ENCODE peak calls at places on chromosomes 16 and 17, in seven cellular contexts. M is mucosa of descending colon, K is ELR, J is T-helper 2 cell, V is right lobe of liver, X is LHCN-M2, Z is psoas muscle. L is an unnamed sample.

GRCh38 chr17:48814504-48814903 is 2.5 kb downstream of the TTLL6 start:
- DNase-seq in M (peak), K (peak), J (peak), X (peak), Z (no peak), V (peak), L (peak)

GRCh38 chr17:16417896-16418683 is 2.7 kb downstream of the TRPV2 start:
- DNase-seq in K (peak), V (no peak), X (peak), Z (peak), M (no peak), J (no peak), L (no peak)

GRCh38 chr17:79784353-79785016 is 6.5 kb downstream of the CBX2 start:
- DNase-seq in X (no peak), K (no peak), Z (no peak), V (no peak), J (no peak), M (no peak), L (no peak)

GRCh38 chr17:61217878-61218437 is 181.7 kb upstream of the TBX2 start:
- DNase-seq in J (no peak), Z (no peak), M (no peak), X (no peak), V (no peak), K (no peak), L (no peak)

GRCh38 chr17:73356561-73357170 is 44.9 kb upstream of the CDC42EP4 start:
- DNase-seq in Z (no peak), K (no peak), M (no peak), J (no peak), V (no peak), X (no peak), L (no peak)

GRCh38 chr16:67147437-67148140 is 3.2 kb downstream of the B3GNT9 start:
- DNase-seq in J (no peak), K (no peak), V (no peak), X (no peak), M (no peak), Z (no peak), L (no peak)

GRCh38 chr16:30005341-30006094 is 5.3 kb downstream of the DOC2A start:
- DNase-seq in M (peak), V (no peak), X (peak), Z (peak), K (peak), J (peak), L (peak)

GRCh38 chr16:10824111-10824893 is 5.7 kb upstream of the TVP23A start:
- DNase-seq in K (no peak), V (peak), J (no peak), Z (no peak), X (no peak), M (peak), L (no peak)

GRCh38 chr17:77527836-77528505 is 387.2 kb downstream of the SEC14L1 start:
- DNase-seq in V (no peak), K (no peak), M (no peak), J (no peak), X (no peak), Z (peak), L (no peak)

GRCh38 chr17:81036128-81036891 is 1.4 kb downstream of the BAIAP2 start:
- DNase-seq in J (no peak), X (no peak), K (no peak), V (peak), M (no peak), Z (peak), L (no peak)

GRCh38 chr16:14368399-14368798 is 261.7 kb downstream of the PARN start:
- DNase-seq in X (no peak), V (no peak), Z (no peak), K (no peak), J (no peak), M (no peak), L (no peak)

GRCh38 chr17:39062846-39063680 is 88.4 kb downstream of the PLXDC1 start:
- DNase-seq in X (no peak), V (no peak), Z (no peak), M (no peak), K (peak), J (no peak), L (no peak)

GRCh38 chr16:68644715-68645493 is at the start of gene CDH3:
- DNase-seq in J (no peak), V (no peak), K (peak), X (no peak), M (peak), Z (no peak), L (no peak)

GRCh38 chr16:85028638-85029412 is 1.2 kb downstream of the KIAA0513 start:
- DNase-seq in J (peak), V (no peak), X (peak), K (peak), Z (peak), M (peak), L (peak)

GRCh38 chr17:5619088-5619740 is 34.9 kb upstream of the NLRP1 start:
- DNase-seq in K (no peak), V (no peak), J (no peak), M (no peak), Z (no peak), X (no peak), L (no peak)

GRCh38 chr17:2030779-2031163 is 818 bp downstream of the DPH1 start:
- DNase-seq in X (no peak), V (no peak), J (no peak), M (no peak), K (no peak), Z (peak), L (no peak)

GRCh38 chr16:15836074-15836473 is 20.8 kb downstream of the MYH11 start:
- DNase-seq in K (no peak), M (no peak), Z (no peak), J (no peak), X (no peak), V (no peak), L (no peak)

GRCh38 chr16:51524555-51525373 is 373.7 kb upstream of the SALL1 start:
- DNase-seq in X (peak), K (peak), J (no peak), M (no peak), V (peak), Z (no peak), L (no peak)

L was measured in T-helper 1 cell.